ENCODE peak calls at places on chromosomes 2 and 18, in nine cellular contexts. S, Q, M, F, Y, P, T, V and H are unnamed samples.

GRCh38 chr18:7657937-7658336 is 90.8 kb downstream of the PTPRM start:
- DNase-seq in M (no peak), S (no peak), Q (no peak), T (no peak), P (no peak), F (no peak), Y (peak), V (peak), H (no peak)

GRCh38 chr2:157256621-157257020 is 884 bp upstream of the GALNT5 start:
- DNase-seq in P (no peak), Y (peak), Q (no peak), M (peak), F (no peak), S (no peak), T (no peak), V (no peak), H (no peak)

GRCh38 chr2:81077396-81077795 is 772.8 kb upstream of the LRRTM1 start:
- DNase-seq in Y (no peak), Q (peak), V (no peak), S (no peak), T (no peak), F (no peak), M (no peak), P (peak), H (no peak)

GRCh38 chr18:48031011-48031480 is 100.6 kb upstream of the SMAD2 start:
- DNase-seq in F (peak), M (peak), T (no peak), S (peak), V (peak), Y (peak), Q (peak), P (peak), H (peak)

GRCh38 chr18:54950221-54950620 is 9.0 kb downstream of the CCDC68 start:
- DNase-seq in M (no peak), S (no peak), F (no peak), V (no peak), Q (no peak), Y (no peak), T (no peak), P (peak), H (no peak)

GRCh38 chr2:233422050-233422639 is 67.9 kb downstream of the DGKD start:
- DNase-seq in V (peak), F (peak), P (peak), S (peak), T (no peak), M (no peak), Q (no peak), Y (no peak), H (no peak)

GRCh38 chr2:604385-604784 is 72.8 kb downstream of the TMEM18 start:
- DNase-seq in Q (no peak), T (no peak), S (peak), V (no peak), P (no peak), Y (no peak), M (no peak), F (no peak), H (no peak)

GRCh38 chr18:51154664-51155063 is 42.8 kb downstream of the MEX3C start:
- DNase-seq in T (no peak), V (no peak), S (no peak), P (no peak), Q (no peak), Y (no peak), M (no peak), F (no peak), H (no peak)

GRCh38 chr2:223469270-223470057 is 132.7 kb downstream of the SCG2 start:
- DNase-seq in M (peak), Q (no peak), S (peak), V (peak), P (no peak), F (peak), Y (peak), T (peak), H (peak)

GRCh38 chr2:240839152-240840143 is 19.4 kb upstream of the KIF1A start:
- DNase-seq in Y (peak), S (peak), V (no peak), P (peak), M (peak), Q (no peak), F (no peak), T (no peak), H (no peak)

GRCh38 chr2:154452906-154453493 is 245.5 kb upstream of the KCNJ3 start:
- DNase-seq in F (no peak), P (peak), V (peak), M (no peak), Y (peak), Q (peak), S (no peak), T (no peak), H (no peak)

GRCh38 chr2:49044680-49045079 is 109.6 kb downstream of the FSHR start:
- DNase-seq in V (peak), M (no peak), S (no peak), T (no peak), Y (no peak), F (no peak), P (no peak), Q (peak), H (no peak)

GRCh38 chr2:64770781-64771334 is 117.1 kb upstream of the SERTAD2 start:
- DNase-seq in Q (no peak), V (peak), P (peak), F (peak), S (peak), T (peak), Y (peak), M (peak), H (no peak)

GRCh38 chr2:67515021-67515420 is 117.9 kb downstream of the ETAA1 start:
- DNase-seq in M (peak), F (no peak), P (peak), S (no peak), Y (no peak), T (no peak), Q (no peak), V (no peak), H (no peak)

GRCh38 chr2:204277226-204277625 is 268.0 kb upstream of the PARD3B start:
- DNase-seq in F (no peak), P (no peak), Y (no peak), V (no peak), M (no peak), T (no peak), S (no peak), Q (no peak), H (no peak)

GRCh38 chr2:204282081-204282480 is 263.2 kb upstream of the PARD3B start:
- DNase-seq in V (no peak), P (no peak), M (no peak), Y (no peak), F (no peak), T (no peak), Q (no peak), S (no peak), H (no peak)

GRCh38 chr2:204280239-204280638 is 265.0 kb upstream of the PARD3B start:
- DNase-seq in M (no peak), T (no peak), Q (no peak), V (no peak), S (no peak), Y (no peak), F (no peak), P (no peak), H (no peak)

DNA sequence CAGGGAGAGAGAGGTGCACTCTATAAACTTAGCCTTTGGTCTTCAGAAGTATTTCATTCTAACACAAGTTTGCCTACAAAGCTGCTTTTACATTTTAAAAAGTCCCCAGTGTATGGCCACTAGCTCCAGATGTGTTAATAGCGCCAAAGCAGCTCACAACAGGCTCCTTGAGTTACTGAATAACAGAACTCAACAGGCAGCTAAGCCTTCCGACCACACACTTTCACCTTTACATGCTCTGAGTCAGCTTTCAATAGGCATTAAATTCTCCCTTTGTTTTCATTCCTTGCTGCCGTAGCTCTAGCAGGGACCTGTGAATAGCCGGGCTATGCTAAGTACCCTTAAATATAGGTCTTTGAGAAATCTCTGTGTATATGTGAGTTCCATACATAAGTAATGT is 262.8 kb upstream of the PARD3B start:
- DNase-seq in V (peak), S (no peak), F (no peak), Y (no peak), M (peak), T (no peak), P (no peak), Q (peak), H (no peak)
- TF ChIP-seq CTCF in V (no peak), S (no peak), F (no peak), Y (no peak), M (no peak), T (no peak), P (no peak), Q (no peak), H (no peak)

DNA sequence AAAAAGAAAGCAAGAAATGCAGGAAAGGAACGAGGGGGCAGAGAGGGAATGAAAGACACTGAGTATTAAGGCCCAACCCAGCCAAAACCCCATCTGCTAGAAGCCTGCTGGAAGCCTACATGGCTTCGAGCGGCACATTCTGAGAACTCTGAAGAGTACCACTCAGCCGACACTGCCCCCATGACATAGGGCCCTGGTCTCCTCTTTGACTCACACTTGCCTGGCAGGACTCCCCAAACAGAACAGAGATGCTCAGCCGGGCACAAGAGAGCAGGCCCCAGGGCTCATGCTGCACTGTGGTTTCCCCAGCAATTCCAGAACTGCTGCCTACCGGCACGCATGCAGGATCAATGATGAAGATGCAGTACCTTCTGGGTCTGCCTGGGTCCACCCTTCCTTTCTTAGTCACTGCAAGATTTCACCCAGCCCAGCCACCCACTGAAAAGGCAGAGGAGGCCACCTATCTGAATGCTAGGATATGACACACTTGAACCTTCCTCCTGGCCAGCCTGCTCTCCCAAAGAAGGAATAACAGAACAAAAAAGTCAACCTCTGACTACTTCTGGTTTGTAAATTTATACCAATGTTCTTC is 49.4 kb downstream of the BCL11A start:
- DNase-seq in V (no peak), S (no peak), M (no peak), Y (peak), F (no peak), T (no peak), Q (no peak), P (no peak), H (no peak)
- TF ChIP-seq CTCF in V (peak), S (no peak), M (no peak), Y (peak), F (no peak), T (no peak), Q (peak), P (no peak), H (peak)

GRCh38 chr2:127067620-127068350 is 39.2 kb downstream of the BIN1 start:
- DNase-seq in F (peak), V (peak), P (peak), Q (peak), S (peak), M (peak), Y (peak), T (peak), H (peak)
- TF ChIP-seq CTCF in F (peak), V (peak), P (peak), Q (peak), S (no peak), M (peak), Y (peak), T (peak), H (peak)

DNA sequence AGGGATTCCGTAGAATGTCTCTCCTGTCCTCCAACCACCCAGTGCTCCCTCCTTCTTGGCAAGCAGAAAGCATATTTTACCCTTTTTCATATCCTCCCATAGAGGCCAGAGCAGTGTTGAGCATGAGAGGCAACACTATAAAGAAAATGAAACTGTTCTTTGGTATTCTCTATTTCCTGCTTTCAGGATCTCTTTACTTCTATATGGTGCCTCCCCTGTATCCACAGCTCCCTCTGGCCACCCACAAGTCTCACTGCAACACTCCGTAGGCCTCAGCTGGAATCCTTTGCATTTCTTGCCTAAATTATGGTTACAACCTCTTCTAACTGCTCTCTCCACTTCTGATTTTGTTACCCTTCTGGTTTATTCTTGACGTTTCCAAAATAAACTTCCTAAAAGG is 74.9 kb upstream of the C2orf15 start:
- DNase-seq in T (peak), S (no peak), M (peak), Q (peak), P (peak), Y (peak), V (peak), F (peak), H (no peak)
- TF ChIP-seq CTCF in T (peak), S (no peak), M (peak), Q (peak), P (peak), Y (peak), V (peak), F (peak), H (no peak)

DNA sequence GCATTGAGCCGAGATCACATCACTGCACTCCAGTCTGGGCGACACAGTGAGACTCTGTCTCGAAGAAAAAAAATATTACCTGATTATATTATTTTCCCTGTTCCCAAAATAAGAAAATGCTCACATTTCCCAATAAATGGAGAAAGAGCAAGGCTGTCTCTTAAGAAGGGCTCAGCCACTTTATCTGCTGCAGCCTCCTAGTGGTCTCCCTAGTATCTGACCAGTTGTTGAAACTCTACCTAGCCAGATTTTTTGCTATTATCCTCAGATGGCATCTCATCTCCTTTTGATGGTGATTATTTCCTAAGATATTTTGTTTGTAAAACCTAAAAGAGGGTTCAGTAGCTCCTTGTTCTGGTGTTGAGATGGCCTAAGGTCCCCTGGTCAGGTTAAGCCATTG is 114.3 kb downstream of the TPGS2 start:
- DNase-seq in Y (peak), Q (peak), M (no peak), T (no peak), P (no peak), S (no peak), F (no peak), V (no peak), H (no peak)
- TF ChIP-seq CTCF in Y (peak), Q (peak), M (no peak), T (no peak), P (no peak), S (no peak), F (no peak), V (peak), H (no peak)

DNA sequence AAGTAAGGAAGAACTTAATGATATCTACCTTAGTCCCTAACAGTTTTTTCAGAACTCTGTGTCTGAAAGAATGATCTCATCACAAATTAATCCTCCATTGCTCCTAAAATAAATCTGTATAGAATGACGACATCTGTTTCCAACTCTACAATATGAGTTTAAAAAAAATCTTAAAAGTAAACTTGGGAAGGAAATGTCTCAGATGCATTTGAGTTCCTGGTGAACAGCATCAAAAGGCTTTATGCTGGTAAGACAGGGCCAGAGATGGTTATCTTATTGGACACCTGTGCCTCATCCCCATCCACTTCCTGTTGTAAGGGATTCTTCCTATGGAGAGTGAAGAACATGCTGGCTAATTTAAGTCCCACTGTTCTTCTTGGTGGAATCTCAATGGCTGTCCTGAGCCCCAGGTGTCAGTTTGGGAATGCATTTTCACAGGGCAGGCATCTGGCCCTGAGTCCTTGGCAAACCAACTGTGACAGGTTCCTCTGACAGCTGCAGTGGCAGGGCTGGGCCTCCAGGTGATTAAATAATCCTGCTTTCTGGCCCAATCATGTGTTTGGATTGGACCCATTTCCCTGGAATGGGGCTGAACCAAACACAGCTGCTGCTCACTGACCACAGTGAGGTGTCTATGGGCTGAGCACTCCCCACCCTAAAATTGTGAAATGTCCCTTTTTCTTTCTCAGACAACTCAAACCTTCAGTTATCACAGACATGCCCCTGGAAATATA is 12.9 kb upstream of the NCKAP5 start:
- DNase-seq in Q (peak), Y (no peak), F (no peak), M (peak), S (no peak), T (peak), V (peak), P (peak), H (no peak)
- TF ChIP-seq CTCF in Q (no peak), Y (no peak), F (no peak), M (no peak), S (no peak), T (no peak), V (no peak), P (no peak), H (no peak)

GRCh38 chr2:187497858-187498463 is 49.9 kb upstream of the CALCRL start:
- DNase-seq in M (no peak), S (no peak), V (peak), Q (peak), P (peak), T (no peak), F (no peak), Y (peak), H (no peak)
- TF ChIP-seq CTCF in M (no peak), S (no peak), V (peak), Q (peak), P (peak), T (peak), F (peak), Y (peak), H (peak)

GRCh38 chr18:3040881-3041280 is 27.9 kb upstream of the LPIN2 start:
- DNase-seq in F (no peak), T (no peak), M (no peak), Q (no peak), S (peak), P (no peak), V (no peak), Y (no peak), H (no peak)
- TF ChIP-seq CTCF in F (no peak), T (no peak), M (no peak), Q (no peak), S (no peak), P (no peak), V (no peak), Y (no peak), H (no peak)

GRCh38 chr2:3779650-3780049 is 76.3 kb downstream of the DCDC2C start:
- DNase-seq in S (peak), Q (no peak), Y (no peak), M (no peak), F (no peak), P (no peak), T (no peak), V (no peak), H (no peak)

GRCh38 chr2:3778841-3779505 is 75.6 kb downstream of the DCDC2C start:
- DNase-seq in T (no peak), F (no peak), S (peak), V (no peak), Q (no peak), Y (no peak), P (no peak), M (no peak), H (no peak)

GRCh38 chr2:3778016-3778415 is 74.6 kb downstream of the DCDC2C start:
- DNase-seq in V (no peak), Q (no peak), S (peak), F (no peak), Y (no peak), P (no peak), M (no peak), T (no peak), H (no peak)

GRCh38 chr2:3784731-3785130 is 81.4 kb downstream of the DCDC2C start:
- DNase-seq in T (no peak), V (peak), P (peak), Y (no peak), Q (no peak), F (no peak), M (peak), S (no peak), H (no peak)

DNA sequence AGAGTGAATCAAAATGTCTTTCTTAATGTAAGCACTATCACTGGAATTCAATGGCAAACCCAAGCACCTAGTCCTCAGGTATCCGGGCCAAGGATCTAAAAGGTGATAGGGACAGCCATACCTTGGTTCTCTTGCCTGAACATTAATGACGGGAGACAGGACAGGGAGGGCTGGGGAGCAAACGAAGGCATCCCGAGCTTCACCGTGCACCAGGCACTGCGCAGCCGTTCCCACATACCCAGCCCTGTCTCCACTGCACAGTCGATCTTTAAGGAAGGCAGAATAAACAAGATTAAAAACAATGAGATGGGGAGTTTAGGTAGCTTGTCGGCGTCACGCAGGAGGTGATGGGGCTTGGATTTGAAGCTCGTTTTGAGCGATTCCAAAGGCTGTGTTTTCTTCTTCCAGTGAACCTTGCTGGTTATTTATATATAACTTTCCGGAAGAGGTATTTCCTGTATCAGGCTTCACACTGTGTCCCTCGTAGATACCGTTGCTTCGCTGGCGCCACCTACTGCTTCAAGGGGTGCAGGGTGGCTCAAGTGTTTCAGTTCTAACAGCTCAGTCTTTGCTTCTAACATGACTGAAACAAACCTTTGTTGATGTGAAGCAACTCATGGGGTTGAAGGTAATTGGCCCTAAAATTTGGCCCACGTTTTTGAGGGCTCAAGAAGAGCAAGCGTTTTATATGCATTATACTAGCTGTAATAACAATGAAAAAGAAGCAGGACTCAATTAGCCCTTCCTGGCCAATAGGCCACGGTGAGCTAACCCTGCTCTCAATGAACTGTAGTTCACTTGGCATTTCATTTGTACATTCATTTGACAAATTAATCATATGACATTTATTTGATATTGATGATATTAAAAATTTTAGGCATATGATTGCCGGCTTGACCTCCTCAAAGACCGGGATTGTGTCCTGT is 77.4 kb downstream of the DCDC2C start:
- DNase-seq in V (peak), P (peak), Q (peak), T (no peak), F (peak), M (peak), Y (no peak), S (peak), H (no peak)
- TF ChIP-seq CTCF in V (peak), P (peak), Q (peak), T (peak), F (peak), M (peak), Y (peak), S (no peak), H (peak)